ENCODE peak calls at places on chromosomes 1 and 21, in eight cellular contexts. One of them, this sample, is unnamed.

GRCh38 chr1:236489710-236490377 is 33.9 kb upstream of the LGALS8 start:
- DNase-seq in skeletal muscle cell: no peak
- DNase-seq in heart right ventricle: no peak
- DNase-seq in tibial artery: no peak
- DNase-seq in body of pancreas: peak
- DNase-seq in CD8-positive, alpha-beta memory T cell: no peak
- DNase-seq in OCI-LY7: peak
- DNase-seq in fibroblast of pulmonary artery: peak
- DNase-seq in this sample: peak

GRCh38 chr21:14943636-14944035 is 121.2 kb downstream of the NRIP1 start:
- DNase-seq in body of pancreas: no peak
- DNase-seq in tibial artery: no peak
- DNase-seq in CD8-positive, alpha-beta memory T cell: no peak
- DNase-seq in skeletal muscle cell: no peak
- DNase-seq in fibroblast of pulmonary artery: no peak
- DNase-seq in heart right ventricle: no peak
- DNase-seq in OCI-LY7: no peak
- DNase-seq in this sample: no peak

GRCh38 chr1:162878000-162878596 is 17.1 kb upstream of the CCDC190 start:
- DNase-seq in fibroblast of pulmonary artery: peak
- DNase-seq in skeletal muscle cell: no peak
- DNase-seq in body of pancreas: peak
- DNase-seq in OCI-LY7: peak
- DNase-seq in tibial artery: peak
- DNase-seq in CD8-positive, alpha-beta memory T cell: no peak
- DNase-seq in heart right ventricle: peak
- DNase-seq in this sample: peak

GRCh38 chr1:159936284-159936904 is 9.0 kb downstream of the IGSF9 start:
- DNase-seq in skeletal muscle cell: no peak
- DNase-seq in OCI-LY7: peak
- DNase-seq in fibroblast of pulmonary artery: peak
- DNase-seq in body of pancreas: peak
- DNase-seq in CD8-positive, alpha-beta memory T cell: peak
- DNase-seq in heart right ventricle: peak
- DNase-seq in tibial artery: peak
- DNase-seq in this sample: peak

GRCh38 chr1:19203440-19203839 is 6.6 kb downstream of the UBR4 start:
- DNase-seq in fibroblast of pulmonary artery: peak
- DNase-seq in skeletal muscle cell: peak
- DNase-seq in heart right ventricle: no peak
- DNase-seq in CD8-positive, alpha-beta memory T cell: no peak
- DNase-seq in tibial artery: peak
- DNase-seq in OCI-LY7: no peak
- DNase-seq in body of pancreas: peak
- DNase-seq in this sample: no peak

GRCh38 chr1:59522925-59523505 is 226.1 kb downstream of the FGGY start:
- DNase-seq in CD8-positive, alpha-beta memory T cell: no peak
- DNase-seq in heart right ventricle: no peak
- DNase-seq in skeletal muscle cell: no peak
- DNase-seq in OCI-LY7: no peak
- DNase-seq in body of pancreas: no peak
- DNase-seq in fibroblast of pulmonary artery: no peak
- DNase-seq in tibial artery: no peak
- DNase-seq in this sample: no peak

GRCh38 chr21:41634211-41634694 is 126.3 kb upstream of the TMPRSS2 start:
- DNase-seq in body of pancreas: no peak
- DNase-seq in skeletal muscle cell: no peak
- DNase-seq in OCI-LY7: no peak
- DNase-seq in tibial artery: no peak
- DNase-seq in heart right ventricle: no peak
- DNase-seq in fibroblast of pulmonary artery: no peak
- DNase-seq in CD8-positive, alpha-beta memory T cell: no peak
- DNase-seq in this sample: no peak

GRCh38 chr1:87765686-87766085 is 437.0 kb downstream of the LMO4 start:
- DNase-seq in skeletal muscle cell: peak
- DNase-seq in CD8-positive, alpha-beta memory T cell: no peak
- DNase-seq in body of pancreas: no peak
- DNase-seq in OCI-LY7: no peak
- DNase-seq in tibial artery: no peak
- DNase-seq in fibroblast of pulmonary artery: peak
- DNase-seq in heart right ventricle: no peak
- DNase-seq in this sample: no peak

GRCh38 chr1:111720274-111720976 is 18.8 kb downstream of the INKA2 start:
- DNase-seq in tibial artery: no peak
- DNase-seq in skeletal muscle cell: no peak
- DNase-seq in body of pancreas: no peak
- DNase-seq in fibroblast of pulmonary artery: peak
- DNase-seq in CD8-positive, alpha-beta memory T cell: no peak
- DNase-seq in OCI-LY7: no peak
- DNase-seq in heart right ventricle: peak
- DNase-seq in this sample: no peak

GRCh38 chr1:154961207-154961496 is 430 bp downstream of the PYGO2 start:
- DNase-seq in heart right ventricle: no peak
- DNase-seq in OCI-LY7: no peak
- DNase-seq in body of pancreas: no peak
- DNase-seq in skeletal muscle cell: no peak
- DNase-seq in CD8-positive, alpha-beta memory T cell: no peak
- DNase-seq in fibroblast of pulmonary artery: no peak
- DNase-seq in tibial artery: no peak
- DNase-seq in this sample: no peak

GRCh38 chr21:31873696-31874599 is 1.1 kb downstream of the HUNK start:
- DNase-seq in fibroblast of pulmonary artery: no peak
- DNase-seq in CD8-positive, alpha-beta memory T cell: peak
- DNase-seq in heart right ventricle: peak
- DNase-seq in body of pancreas: peak
- DNase-seq in OCI-LY7: peak
- DNase-seq in skeletal muscle cell: no peak
- DNase-seq in tibial artery: no peak
- DNase-seq in this sample: peak

GRCh38 chr1:17538428-17539130 is 919 bp upstream of the ARHGEF10L start:
- DNase-seq in CD8-positive, alpha-beta memory T cell: no peak
- DNase-seq in fibroblast of pulmonary artery: no peak
- DNase-seq in body of pancreas: no peak
- DNase-seq in tibial artery: peak
- DNase-seq in OCI-LY7: no peak
- DNase-seq in heart right ventricle: no peak
- DNase-seq in skeletal muscle cell: no peak
- DNase-seq in this sample: peak

GRCh38 chr1:185488673-185489311 is 171.7 kb upstream of the IVNS1ABP start:
- DNase-seq in tibial artery: no peak
- DNase-seq in heart right ventricle: peak
- DNase-seq in body of pancreas: peak
- DNase-seq in skeletal muscle cell: no peak
- DNase-seq in CD8-positive, alpha-beta memory T cell: no peak
- DNase-seq in fibroblast of pulmonary artery: no peak
- DNase-seq in OCI-LY7: no peak
- DNase-seq in this sample: peak

DNA sequence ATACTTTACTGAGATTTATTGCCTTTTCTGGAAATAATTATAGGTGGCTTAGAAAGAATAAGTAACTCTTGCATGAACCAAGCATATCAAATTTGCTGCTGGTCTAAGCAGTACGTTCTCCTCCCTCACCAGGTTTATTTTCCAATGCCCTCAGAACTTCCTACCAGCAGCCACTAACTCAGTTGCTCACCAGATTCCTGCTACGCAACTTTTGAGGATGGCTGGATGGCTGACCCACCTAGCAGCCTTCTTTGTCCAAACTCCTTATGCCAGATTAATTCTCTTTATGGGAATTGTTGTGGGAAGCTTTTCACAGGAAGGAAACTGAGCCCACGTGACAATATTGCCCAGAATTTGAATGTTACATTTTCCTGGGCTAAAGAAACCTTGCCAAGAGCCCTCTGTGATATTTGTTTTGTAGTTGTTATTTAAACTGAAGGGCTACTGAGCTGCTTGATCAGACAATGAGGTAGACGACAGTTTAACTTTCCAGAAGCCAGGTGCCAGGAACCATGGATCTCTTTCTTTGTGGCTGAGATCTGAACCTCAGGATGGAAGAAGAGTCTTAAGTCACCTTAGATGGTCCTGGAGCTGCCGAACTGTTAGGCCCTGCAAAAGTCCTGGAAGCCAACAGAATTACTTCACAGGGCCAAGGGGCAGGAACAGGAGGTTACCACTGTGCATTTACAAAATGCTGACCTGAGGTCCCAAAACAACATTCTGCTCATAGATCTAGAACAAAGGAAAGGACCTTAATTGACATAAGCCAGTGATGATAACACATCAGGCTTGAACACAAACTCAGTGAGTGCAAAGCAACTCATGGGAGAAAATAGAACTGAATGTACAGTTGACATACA is 85.5 kb upstream of the ATP1A1 start:
- DNase-seq in heart right ventricle: no peak
- DNase-seq in skeletal muscle cell: no peak
- DNase-seq in tibial artery: no peak
- DNase-seq in OCI-LY7: no peak
- DNase-seq in body of pancreas: no peak
- DNase-seq in CD8-positive, alpha-beta memory T cell: no peak
- DNase-seq in fibroblast of pulmonary artery: no peak
- DNase-seq in this sample: no peak
- H3K4me3 ChIP-seq in heart right ventricle: no peak
- H3K4me3 ChIP-seq in skeletal muscle cell: no peak
- H3K4me3 ChIP-seq in tibial artery: no peak
- H3K4me3 ChIP-seq in OCI-LY7: peak
- H3K4me3 ChIP-seq in body of pancreas: no peak
- H3K4me3 ChIP-seq in CD8-positive, alpha-beta memory T cell: no peak
- H3K4me3 ChIP-seq in fibroblast of pulmonary artery: no peak
- H3K4me3 ChIP-seq in this sample: no peak

DNA sequence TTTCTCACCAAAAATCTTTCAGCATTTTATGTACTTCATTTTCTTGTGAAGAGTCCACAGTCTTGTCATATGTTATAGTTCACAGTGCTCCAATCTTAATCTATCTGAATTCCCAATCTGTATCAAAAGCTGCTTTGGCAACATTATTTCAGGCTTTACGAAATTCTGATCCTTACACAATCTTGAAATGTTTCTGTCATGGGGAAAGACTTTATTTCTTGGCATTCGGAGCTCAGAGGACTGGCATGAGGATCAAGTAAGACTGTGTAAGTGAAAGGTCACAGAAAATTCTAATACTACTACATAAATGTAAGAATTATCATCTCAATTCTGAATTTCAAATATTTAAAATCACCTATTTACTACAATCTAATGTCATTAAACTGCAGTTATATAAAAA is 2.0 kb downstream of the USP33 start:
- DNase-seq in body of pancreas: no peak
- DNase-seq in fibroblast of pulmonary artery: peak
- DNase-seq in skeletal muscle cell: peak
- DNase-seq in OCI-LY7: no peak
- DNase-seq in tibial artery: no peak
- DNase-seq in heart right ventricle: no peak
- DNase-seq in CD8-positive, alpha-beta memory T cell: no peak
- DNase-seq in this sample: no peak
- H3K4me3 ChIP-seq in body of pancreas: no peak
- H3K4me3 ChIP-seq in fibroblast of pulmonary artery: peak
- H3K4me3 ChIP-seq in skeletal muscle cell: no peak
- H3K4me3 ChIP-seq in OCI-LY7: peak
- H3K4me3 ChIP-seq in tibial artery: peak
- H3K4me3 ChIP-seq in heart right ventricle: no peak
- H3K4me3 ChIP-seq in CD8-positive, alpha-beta memory T cell: no peak
- H3K4me3 ChIP-seq in this sample: no peak

DNA sequence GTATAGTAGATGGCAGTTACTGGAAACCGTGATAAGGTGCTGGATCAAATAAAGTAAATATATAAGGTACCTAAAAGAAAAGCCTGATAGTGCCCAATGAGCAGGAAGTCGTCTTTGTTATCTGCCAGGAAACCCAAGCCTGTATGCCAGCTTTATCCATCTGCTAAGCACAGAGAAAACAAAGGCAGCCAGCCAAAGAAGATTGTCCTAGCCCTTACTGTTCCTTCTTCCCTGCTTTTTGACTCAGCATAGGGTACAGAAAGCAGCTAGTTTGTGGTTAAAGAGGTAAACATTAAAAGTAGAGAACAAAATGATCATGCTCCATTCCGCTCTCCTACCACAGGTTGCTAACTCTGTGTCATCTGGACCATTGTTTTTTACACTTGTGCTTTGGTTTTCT is 10.1 kb downstream of the KRTAP22-2 start:
- DNase-seq in body of pancreas: no peak
- DNase-seq in CD8-positive, alpha-beta memory T cell: no peak
- DNase-seq in OCI-LY7: no peak
- DNase-seq in heart right ventricle: no peak
- DNase-seq in fibroblast of pulmonary artery: no peak
- DNase-seq in tibial artery: no peak
- DNase-seq in skeletal muscle cell: no peak
- DNase-seq in this sample: no peak
- H3K4me3 ChIP-seq in body of pancreas: no peak
- H3K4me3 ChIP-seq in CD8-positive, alpha-beta memory T cell: no peak
- H3K4me3 ChIP-seq in OCI-LY7: no peak
- H3K4me3 ChIP-seq in heart right ventricle: no peak
- H3K4me3 ChIP-seq in fibroblast of pulmonary artery: no peak
- H3K4me3 ChIP-seq in tibial artery: no peak
- H3K4me3 ChIP-seq in skeletal muscle cell: no peak
- H3K4me3 ChIP-seq in this sample: no peak

GRCh38 chr1:212152308-212152693 is 116.8 kb downstream of the DTL start:
- DNase-seq in heart right ventricle: no peak
- DNase-seq in OCI-LY7: no peak
- DNase-seq in skeletal muscle cell: no peak
- DNase-seq in tibial artery: no peak
- DNase-seq in body of pancreas: no peak
- DNase-seq in CD8-positive, alpha-beta memory T cell: no peak
- DNase-seq in fibroblast of pulmonary artery: no peak
- DNase-seq in this sample: no peak
- H3K4me3 ChIP-seq in heart right ventricle: no peak
- H3K4me3 ChIP-seq in OCI-LY7: no peak
- H3K4me3 ChIP-seq in skeletal muscle cell: no peak
- H3K4me3 ChIP-seq in tibial artery: no peak
- H3K4me3 ChIP-seq in body of pancreas: no peak
- H3K4me3 ChIP-seq in CD8-positive, alpha-beta memory T cell: no peak
- H3K4me3 ChIP-seq in fibroblast of pulmonary artery: no peak
- H3K4me3 ChIP-seq in this sample: no peak

This sample was measured in testis.